ENCODE peak calls at places on chromosome 21, in nine cellular contexts. L, H, F, T, P, Q, V, A and R are unnamed samples.

GRCh38 chr21:44083631-44084291 is 23.4 kb upstream of the PWP2 start:
- DNase-seq in L (peak), H (no peak), F (peak), T (no peak), P (peak), Q (no peak), V (no peak), A (no peak), R (peak)

GRCh38 chr21:41260428-41260827 is 56.2 kb upstream of the FAM3B start:
- DNase-seq in L (no peak), H (no peak), F (no peak), T (no peak), P (no peak), Q (no peak), V (no peak), A (no peak), R (no peak)

GRCh38 chr21:35171385-35171784 is 122.3 kb upstream of the RUNX1 start:
- DNase-seq in L (no peak), H (no peak), F (no peak), T (no peak), P (no peak), Q (no peak), V (no peak), A (no peak), R (no peak)

GRCh38 chr21:31446206-31446900 is 102.3 kb upstream of the TIAM1 start:
- DNase-seq in L (no peak), H (no peak), F (peak), T (no peak), P (no peak), Q (no peak), V (no peak), A (no peak), R (peak)

GRCh38 chr21:42741056-42741455 is 87.6 kb downstream of the PDE9A start:
- DNase-seq in L (no peak), H (no peak), F (no peak), T (no peak), P (no peak), Q (no peak), V (no peak), A (no peak), R (no peak)

GRCh38 chr21:23401278-23401677 is 2206.0 kb downstream of the MRPL39 start:
- DNase-seq in L (no peak), H (no peak), F (no peak), T (peak), P (no peak), Q (no peak), V (no peak), A (no peak), R (no peak)

GRCh38 chr21:35303085-35303484 is 254.0 kb upstream of the RUNX1 start:
- DNase-seq in L (no peak), H (no peak), F (no peak), T (no peak), P (no peak), Q (no peak), V (no peak), A (peak), R (no peak)

GRCh38 chr21:45322231-45322959 is 34.7 kb upstream of the POFUT2 start:
- DNase-seq in L (peak), H (no peak), F (no peak), T (no peak), P (peak), Q (no peak), V (no peak), A (no peak), R (peak)

GRCh38 chr21:36718951-36719501 is 20.1 kb downstream of the SIM2 start:
- DNase-seq in L (peak), H (peak), F (no peak), T (no peak), P (peak), Q (no peak), V (no peak), A (no peak), R (no peak)

GRCh38 chr21:41778974-41779600 is 12.2 kb upstream of the RIPK4 start:
- DNase-seq in L (no peak), H (no peak), F (no peak), T (peak), P (no peak), Q (no peak), V (no peak), A (no peak), R (no peak)

GRCh38 chr21:35257413-35257812 is 208.3 kb upstream of the RUNX1 start:
- DNase-seq in L (peak), H (peak), F (no peak), T (no peak), P (no peak), Q (peak), V (peak), A (peak), R (no peak)

GRCh38 chr21:34335316-34335715 is 28.5 kb upstream of the KCNE2 start:
- DNase-seq in L (no peak), H (no peak), F (no peak), T (no peak), P (no peak), Q (no peak), V (no peak), A (no peak), R (no peak)

GRCh38 chr21:43315244-43316137 is 111.4 kb downstream of the SIK1 start:
- DNase-seq in L (peak), H (no peak), F (peak), T (no peak), P (no peak), Q (no peak), V (peak), A (no peak), R (no peak)

GRCh38 chr21:41453198-41453597 is 27.2 kb downstream of the MX1 start:
- DNase-seq in L (no peak), H (no peak), F (no peak), T (no peak), P (peak), Q (no peak), V (no peak), A (no peak), R (no peak)

GRCh38 chr21:45543371-45543709 is 1.1 kb upstream of the SLC19A1 start:
- DNase-seq in L (no peak), H (no peak), F (no peak), T (no peak), P (no peak), Q (no peak), V (peak), A (no peak), R (no peak)